ENCODE peak calls at places on chromosome X, in eight cellular contexts. B, Z, U, V, O, T, R and N are unnamed samples.

GRCh38 chrX:41332005-41332404 is 2.0 kb upstream of the DDX3X start:
- DNase-seq in B (no peak), Z (no peak), U (no peak), V (no peak), O (no peak), T (no peak), R (no peak), N (no peak)

GRCh38 chrX:155266446-155266845 is 2.2 kb upstream of the RAB39B start:
- DNase-seq in B (no peak), Z (no peak), U (no peak), V (no peak), O (no peak), T (peak; percentile 2), R (no peak), N (no peak)

GRCh38 chrX:132435222-132435621 is 53.6 kb downstream of the MBNL3 start:
- DNase-seq in B (no peak), Z (peak; percentile 43), U (no peak), V (no peak), O (no peak), T (peak; percentile 25), R (no peak), N (peak; percentile 55)

GRCh38 chrX:46561931-46562721 is 11.4 kb upstream of the CHST7 start:
- DNase-seq in B (no peak), Z (no peak), U (no peak), V (no peak), O (no peak), T (no peak), R (no peak), N (no peak)

GRCh38 chrX:72258174-72258573 is 18.9 kb downstream of the RPS4X start:
- DNase-seq in B (peak; percentile 6), Z (no peak), U (no peak), V (peak; percentile 52), O (no peak), T (peak; percentile 83), R (no peak), N (peak; percentile 87)

GRCh38 chrX:120365320-120365719 is 3.4 kb downstream of the ATP1B4 start:
- DNase-seq in B (no peak), Z (no peak), U (peak; percentile 13), V (peak; percentile 1), O (peak; percentile 14), T (peak; percentile 23), R (peak; percentile 63), N (peak; percentile 21)

GRCh38 chrX:140292961-140293360 is 211.9 kb downstream of the SOX3 start:
- DNase-seq in B (no peak), Z (no peak), U (no peak), V (no peak), O (no peak), T (no peak), R (no peak), N (no peak)

GRCh38 chrX:40755291-40756249 is 20.2 kb upstream of the MED14 start:
- DNase-seq in B (no peak), Z (no peak), U (no peak), V (no peak), O (no peak), T (peak; percentile 11), R (peak; percentile 74), N (no peak)

GRCh38 chrX:39725928-39726619 is 371.7 kb downstream of the BCOR start:
- DNase-seq in B (no peak), Z (no peak), U (no peak), V (peak; percentile 27), O (no peak), T (peak; percentile 67), R (no peak), N (peak; percentile 86)

GRCh38 chrX:151983186-151983585 is 8.7 kb upstream of the GABRE start:
- DNase-seq in B (no peak), Z (no peak), U (no peak), V (no peak), O (no peak), T (no peak), R (no peak), N (peak; percentile 12)